ENCODE peak calls at places on chromosomes 7 and 10, in five cellular contexts. One of them, this sample, is unnamed.

GRCh38 chr10:124875596-124875995 is 66.3 kb upstream of the ZRANB1 start:
- DNase-seq in heart left ventricle: no peak
- DNase-seq in GM12892: no peak
- DNase-seq in K562: no peak
- DNase-seq in endothelial cell of umbilical vein: peak; percentile 10
- DNase-seq in this sample: no peak

GRCh38 chr7:150992833-150993302 is 2.1 kb downstream of the NOS3 start:
- DNase-seq in heart left ventricle: peak; percentile 76
- DNase-seq in GM12892: no peak
- DNase-seq in K562: peak; percentile 93
- DNase-seq in endothelial cell of umbilical vein: peak; percentile 84
- DNase-seq in this sample: no peak

GRCh38 chr10:132411561-132412253 is 14.7 kb downstream of the PWWP2B start:
- DNase-seq in heart left ventricle: no peak
- DNase-seq in GM12892: no peak
- DNase-seq in K562: no peak
- DNase-seq in endothelial cell of umbilical vein: peak; percentile 58
- DNase-seq in this sample: no peak

GRCh38 chr10:21285742-21286311 is 239.7 kb downstream of the SKIDA1 start:
- DNase-seq in heart left ventricle: no peak
- DNase-seq in GM12892: no peak
- DNase-seq in K562: no peak
- DNase-seq in endothelial cell of umbilical vein: peak; percentile 49
- DNase-seq in this sample: no peak

GRCh38 chr7:49327155-49327554 is 402.8 kb downstream of the CDC14C start:
- DNase-seq in heart left ventricle: no peak
- DNase-seq in GM12892: no peak
- DNase-seq in K562: no peak
- DNase-seq in endothelial cell of umbilical vein: no peak
- DNase-seq in this sample: no peak

GRCh38 chr7:51774178-51774577 is 457.6 kb upstream of the COBL start:
- DNase-seq in heart left ventricle: no peak
- DNase-seq in GM12892: no peak
- DNase-seq in K562: no peak
- DNase-seq in endothelial cell of umbilical vein: no peak
- DNase-seq in this sample: no peak

GRCh38 chr10:33008499-33009243 is 50.6 kb upstream of the ITGB1 start:
- DNase-seq in heart left ventricle: peak; percentile 63
- DNase-seq in GM12892: no peak
- DNase-seq in K562: peak; percentile 80
- DNase-seq in endothelial cell of umbilical vein: peak; percentile 82
- DNase-seq in this sample: no peak

GRCh38 chr10:1687606-1688005 is 49.7 kb downstream of the ADARB2 start:
- DNase-seq in heart left ventricle: no peak
- DNase-seq in GM12892: no peak
- DNase-seq in K562: no peak
- DNase-seq in endothelial cell of umbilical vein: no peak
- DNase-seq in this sample: no peak

GRCh38 chr10:131267814-131268095 is 43.8 kb downstream of the TCERG1L start:
- DNase-seq in heart left ventricle: peak; percentile 14
- DNase-seq in GM12892: no peak
- DNase-seq in K562: no peak
- DNase-seq in endothelial cell of umbilical vein: no peak
- DNase-seq in this sample: no peak

DNA sequence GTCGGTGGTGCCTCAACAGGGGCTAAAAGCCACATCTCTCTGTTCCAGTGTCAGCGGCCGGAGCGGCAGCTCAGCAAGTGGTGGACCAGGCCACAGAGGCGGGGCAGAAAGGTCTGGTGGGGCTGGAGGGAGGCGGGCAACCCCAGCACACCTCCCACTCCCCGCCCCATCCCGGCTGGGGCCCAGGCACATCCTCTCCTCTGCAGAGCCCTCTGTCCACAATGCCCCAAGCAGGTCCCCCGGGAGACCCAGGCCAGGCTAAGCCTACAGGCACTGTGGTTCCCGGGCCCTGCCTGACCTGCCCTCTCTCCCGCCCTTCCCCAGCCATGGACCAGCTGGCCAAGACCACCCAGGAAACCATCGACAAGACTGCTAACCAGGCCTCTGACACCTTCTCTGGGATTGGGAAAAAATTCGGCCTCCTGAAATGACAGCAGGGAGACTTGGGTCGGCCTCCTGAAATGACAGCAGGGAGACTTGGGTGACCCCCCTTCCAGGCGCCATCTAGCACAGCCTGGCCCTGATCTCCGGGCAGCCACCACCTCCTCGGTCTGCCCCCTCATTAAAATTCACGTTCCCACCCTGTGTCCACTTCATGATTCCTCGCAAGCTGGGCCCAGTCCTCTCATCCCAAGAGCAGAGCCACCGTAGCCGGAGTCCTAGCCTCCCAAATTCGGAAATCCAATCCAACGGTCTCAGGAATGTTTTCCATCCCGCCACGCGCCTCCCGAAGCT is 2.0 kb downstream of the ADIRF start:
- DNase-seq in heart left ventricle: peak; percentile 86
- DNase-seq in GM12892: no peak
- DNase-seq in K562: no peak
- DNase-seq in endothelial cell of umbilical vein: no peak
- DNase-seq in this sample: peak; percentile 94
- TF ChIP-seq POLR2A in heart left ventricle: no peak
- TF ChIP-seq POLR2A in GM12892: no peak
- TF ChIP-seq POLR2A in K562: no peak
- TF ChIP-seq POLR2A in endothelial cell of umbilical vein: no peak
- TF ChIP-seq POLR2A in this sample: peak; percentile 83

DNA sequence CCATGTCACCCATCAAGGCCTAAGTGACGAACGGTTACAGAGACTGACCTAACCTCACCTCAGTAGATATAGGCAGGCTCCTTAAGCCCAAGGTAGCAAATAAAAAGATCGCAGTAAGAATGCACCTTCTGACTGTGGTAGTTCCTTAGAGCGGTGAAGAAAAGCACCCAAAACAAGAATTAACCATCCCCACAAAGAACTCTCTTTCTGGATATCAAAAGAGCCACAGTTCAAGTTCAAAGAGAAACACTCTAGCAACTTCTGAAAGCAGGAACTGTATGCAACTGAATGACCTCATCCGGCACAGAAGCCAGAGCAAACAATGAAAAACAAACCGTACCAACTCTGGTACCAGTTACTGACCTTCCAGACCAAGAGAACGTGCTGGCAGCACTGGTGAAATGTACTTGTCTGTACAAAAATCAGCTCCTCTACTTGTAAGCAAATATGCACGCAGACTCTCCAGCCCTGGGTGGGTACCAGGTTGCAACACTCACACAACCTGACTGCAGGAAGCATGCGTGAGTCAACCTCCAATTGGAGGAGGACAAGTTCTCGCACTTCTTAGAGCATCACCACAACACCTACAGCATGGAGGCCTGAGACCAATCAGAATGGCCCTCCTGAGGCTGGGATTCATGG is 202.7 kb downstream of the FAM107B start:
- DNase-seq in heart left ventricle: no peak
- DNase-seq in GM12892: no peak
- DNase-seq in K562: no peak
- DNase-seq in endothelial cell of umbilical vein: peak; percentile 87
- DNase-seq in this sample: no peak
- TF ChIP-seq POLR2A in heart left ventricle: no peak
- TF ChIP-seq POLR2A in GM12892: no peak
- TF ChIP-seq POLR2A in K562: no peak
- TF ChIP-seq POLR2A in endothelial cell of umbilical vein: no peak
- TF ChIP-seq POLR2A in this sample: no peak

GRCh38 chr10:24722131-24722675 is 1.5 kb downstream of the ARHGAP21 start:
- DNase-seq in heart left ventricle: no peak
- DNase-seq in GM12892: no peak
- DNase-seq in K562: peak; percentile 40
- DNase-seq in endothelial cell of umbilical vein: peak; percentile 44
- DNase-seq in this sample: no peak

GRCh38 chr10:24720096-24720495 is 3.6 kb downstream of the ARHGAP21 start:
- DNase-seq in heart left ventricle: no peak
- DNase-seq in GM12892: no peak
- DNase-seq in K562: no peak
- DNase-seq in endothelial cell of umbilical vein: no peak
- DNase-seq in this sample: no peak

GRCh38 chr10:24723386-24723787 is 300 bp downstream of the ARHGAP21 start:
- DNase-seq in heart left ventricle: no peak
- DNase-seq in GM12892: peak; percentile 26
- DNase-seq in K562: no peak
- DNase-seq in endothelial cell of umbilical vein: no peak
- DNase-seq in this sample: no peak

GRCh38 chr10:24722676-24723385 is 856 bp downstream of the ARHGAP21 start:
- DNase-seq in heart left ventricle: peak; percentile 75
- DNase-seq in GM12892: peak; percentile 48
- DNase-seq in K562: peak; percentile 64
- DNase-seq in endothelial cell of umbilical vein: peak; percentile 59
- DNase-seq in this sample: no peak

DNA sequence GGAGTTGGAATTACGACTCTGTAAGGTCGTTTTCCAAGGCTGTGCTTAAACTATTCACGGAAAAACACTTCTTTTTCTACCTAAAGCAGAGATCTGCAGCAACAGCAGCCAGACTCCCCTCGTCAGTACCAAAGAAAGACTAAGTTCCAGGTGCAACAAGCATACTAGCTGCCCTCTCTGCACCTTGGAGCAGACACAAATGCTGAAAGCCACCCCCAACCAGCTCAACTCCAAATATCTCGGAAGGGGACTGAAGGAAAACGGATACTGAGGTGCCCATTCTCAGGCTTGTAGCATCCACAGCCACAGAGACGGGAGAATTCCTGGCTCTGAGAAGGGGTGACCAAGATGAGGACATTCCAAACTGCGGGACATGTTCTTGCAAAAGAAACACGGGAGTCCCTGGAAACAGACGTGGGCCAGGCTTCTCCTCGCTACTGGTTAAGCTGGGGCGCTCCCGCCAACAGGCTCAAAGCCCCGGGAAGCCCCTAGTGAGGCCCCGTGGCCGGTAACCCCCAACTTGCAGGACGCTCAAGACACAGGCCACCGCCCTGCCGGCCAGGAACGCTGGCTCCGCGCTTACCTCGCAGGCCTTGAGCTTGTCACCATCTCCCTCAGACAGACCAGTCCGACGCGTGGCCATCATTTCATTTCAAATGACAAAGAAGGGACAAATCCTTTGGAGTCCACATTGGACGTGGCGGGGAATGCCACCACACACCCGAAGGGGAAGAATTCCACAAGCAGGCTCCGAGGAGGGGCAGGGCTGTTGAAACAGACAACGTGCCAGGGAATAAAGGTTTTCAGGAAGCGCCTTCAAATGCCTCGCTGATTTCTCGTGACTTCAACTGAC is 2.2 kb downstream of the ARHGAP21 start:
- DNase-seq in heart left ventricle: peak; percentile 33
- DNase-seq in GM12892: peak; percentile 1
- DNase-seq in K562: peak; percentile 64
- DNase-seq in endothelial cell of umbilical vein: peak; percentile 55
- DNase-seq in this sample: no peak
- TF ChIP-seq POLR2A in heart left ventricle: no peak
- TF ChIP-seq POLR2A in GM12892: no peak
- TF ChIP-seq POLR2A in K562: no peak
- TF ChIP-seq POLR2A in endothelial cell of umbilical vein: no peak
- TF ChIP-seq POLR2A in this sample: no peak

GRCh38 chr7:91459539-91459938 is 195.3 kb downstream of the FZD1 start:
- DNase-seq in heart left ventricle: no peak
- DNase-seq in GM12892: no peak
- DNase-seq in K562: no peak
- DNase-seq in endothelial cell of umbilical vein: no peak
- DNase-seq in this sample: no peak

GRCh38 chr7:91468231-91468630 is 204.0 kb downstream of the FZD1 start:
- DNase-seq in heart left ventricle: no peak
- DNase-seq in GM12892: no peak
- DNase-seq in K562: no peak
- DNase-seq in endothelial cell of umbilical vein: no peak
- DNase-seq in this sample: no peak

GRCh38 chr7:91465595-91466061 is 201.4 kb downstream of the FZD1 start:
- DNase-seq in heart left ventricle: no peak
- DNase-seq in GM12892: no peak
- DNase-seq in K562: no peak
- DNase-seq in endothelial cell of umbilical vein: peak; percentile 93
- DNase-seq in this sample: no peak

DNA sequence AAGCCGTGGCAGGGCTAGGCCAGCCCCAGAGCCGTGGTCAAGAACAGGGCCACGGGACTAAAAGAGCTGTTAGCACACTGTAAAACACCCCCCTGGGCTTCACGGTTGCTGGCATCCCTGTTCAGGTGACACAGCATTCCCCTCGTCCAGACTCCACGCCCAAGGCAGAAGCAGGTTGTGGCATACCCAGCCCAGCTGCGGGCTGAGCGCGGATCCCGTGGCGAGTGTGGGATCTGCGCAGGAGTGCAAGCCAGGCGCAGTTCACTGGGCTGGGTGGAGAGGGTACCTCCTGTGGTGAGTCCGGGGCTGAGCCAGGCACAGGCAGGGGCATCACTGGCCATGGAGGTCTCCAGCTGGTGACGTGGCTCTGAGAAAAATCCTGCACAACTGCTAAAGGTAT is 199.1 kb downstream of the FZD1 start:
- DNase-seq in heart left ventricle: no peak
- DNase-seq in GM12892: no peak
- DNase-seq in K562: no peak
- DNase-seq in endothelial cell of umbilical vein: no peak
- DNase-seq in this sample: no peak
- TF ChIP-seq POLR2A in heart left ventricle: no peak
- TF ChIP-seq POLR2A in GM12892: no peak
- TF ChIP-seq POLR2A in K562: no peak
- TF ChIP-seq POLR2A in endothelial cell of umbilical vein: no peak
- TF ChIP-seq POLR2A in this sample: no peak

GRCh38 chr7:155002411-155003214 is at the start of gene PAXIP1:
- DNase-seq in heart left ventricle: peak; percentile 61
- DNase-seq in GM12892: peak; percentile 41
- DNase-seq in K562: peak; percentile 88
- DNase-seq in endothelial cell of umbilical vein: peak; percentile 37
- DNase-seq in this sample: peak; percentile 63

GRCh38 chr7:155007947-155008346 is 5.0 kb upstream of the PAXIP1 start:
- DNase-seq in heart left ventricle: no peak
- DNase-seq in GM12892: no peak
- DNase-seq in K562: peak; percentile 77
- DNase-seq in endothelial cell of umbilical vein: peak; percentile 9
- DNase-seq in this sample: no peak

GRCh38 chr7:155001756-155002410 is 1.0 kb downstream of the PAXIP1 start:
- DNase-seq in heart left ventricle: no peak
- DNase-seq in GM12892: peak; percentile 23
- DNase-seq in K562: peak; percentile 68
- DNase-seq in endothelial cell of umbilical vein: peak; percentile 28
- DNase-seq in this sample: peak; percentile 12

GRCh38 chr7:155000795-155001194 is 2.1 kb downstream of the PAXIP1 start:
- DNase-seq in heart left ventricle: no peak
- DNase-seq in GM12892: no peak
- DNase-seq in K562: peak; percentile 44
- DNase-seq in endothelial cell of umbilical vein: no peak
- DNase-seq in this sample: no peak

GRCh38 chr7:155003215-155003999 is 483 bp upstream of the PAXIP1 start:
- DNase-seq in heart left ventricle: peak; percentile 84
- DNase-seq in GM12892: peak; percentile 84
- DNase-seq in K562: peak; percentile 90
- DNase-seq in endothelial cell of umbilical vein: peak; percentile 71
- DNase-seq in this sample: peak; percentile 96
- TF ChIP-seq POLR2A in heart left ventricle: no peak
- TF ChIP-seq POLR2A in GM12892: peak; percentile 75
- TF ChIP-seq POLR2A in K562: peak; percentile 90
- TF ChIP-seq POLR2A in endothelial cell of umbilical vein: peak; percentile 75
- TF ChIP-seq POLR2A in this sample: peak; percentile 81